ENCODE peak calls at places on chromosomes 5 and 9, in seven cellular contexts. A is CD4-positive, CD25-positive, alpha-beta regulatory T cell; W is DMS153; V is anterior cingulate cortex; R is adrenal gland; D is neural crest cell; P is M059J. X is an unnamed sample.

GRCh38 chr5:143659614-143660238 is 152.2 kb upstream of the HMHB1 start:
- DNase-seq in A (no peak), W (no peak), V (no peak), R (no peak), D (no peak), P (no peak), X (no peak)

GRCh38 chr5:151288180-151288579 is 15.4 kb downstream of the SLC36A3 start:
- DNase-seq in A (no peak), W (peak), V (no peak), R (no peak), D (no peak), P (peak), X (no peak)

GRCh38 chr5:138829341-138829740 is 45.8 kb downstream of the LRRTM2 start:
- DNase-seq in A (no peak), W (no peak), V (no peak), R (no peak), D (no peak), P (peak), X (no peak)

GRCh38 chr9:88776717-88777497 is 214.4 kb upstream of the S1PR3 start:
- DNase-seq in A (no peak), W (no peak), V (no peak), R (no peak), D (no peak), P (peak), X (no peak)

GRCh38 chr9:136886610-136887597 is 588 bp downstream of the TRAF2 start:
- DNase-seq in A (no peak), W (no peak), V (no peak), R (peak), D (peak), P (peak), X (no peak)

GRCh38 chr9:6330958-6331634 is 2.9 kb downstream of the TPD52L3 start:
- DNase-seq in A (no peak), W (no peak), V (no peak), R (no peak), D (no peak), P (no peak), X (no peak)

GRCh38 chr5:68683632-68684035 is 410.2 kb upstream of the SLC30A5 start:
- DNase-seq in A (no peak), W (no peak), V (no peak), R (peak), D (no peak), P (peak), X (no peak)

GRCh38 chr5:56818409-56819026 is 3.2 kb downstream of the MAP3K1 start:
- DNase-seq in A (no peak), W (no peak), V (no peak), R (no peak), D (no peak), P (no peak), X (no peak)

GRCh38 chr5:96509721-96510383 is 76.8 kb upstream of the PCSK1 start:
- DNase-seq in A (no peak), W (no peak), V (no peak), R (peak), D (no peak), P (peak), X (no peak)

GRCh38 chr9:131434673-131435072 is 40.8 kb downstream of the PRRC2B start:
- DNase-seq in A (no peak), W (no peak), V (no peak), R (no peak), D (no peak), P (no peak), X (no peak)

GRCh38 chr5:111070272-111071134 is 1.0 kb upstream of the TSLP start:
- DNase-seq in A (no peak), W (no peak), V (no peak), R (no peak), D (peak), P (peak), X (no peak)

GRCh38 chr5:15528476-15528875 is 28.5 kb downstream of the FBXL7 start:
- DNase-seq in A (no peak), W (no peak), V (no peak), R (no peak), D (no peak), P (no peak), X (no peak)

GRCh38 chr9:69882998-69883565 is 62.5 kb downstream of the CFAP95 start:
- DNase-seq in A (no peak), W (no peak), V (no peak), R (no peak), D (no peak), P (peak), X (no peak)